ENCODE peak calls at places on chromosomes 4 and X, in seven cellular contexts. W, G, O, V, H, J and T are unnamed samples.

GRCh38 chrX:70995338-70995737 is 64.4 kb upstream of the SLC7A3 start:
- DNase-seq in J (no peak), V (no peak), H (no peak), G (no peak), W (no peak), O (no peak), T (no peak)

GRCh38 chrX:50430917-50431316 is 39.7 kb downstream of the DGKK start:
- DNase-seq in W (no peak), O (no peak), V (no peak), J (peak), H (no peak), G (no peak), T (peak)

GRCh38 chrX:13733506-13733905 is 914 bp downstream of the TRAPPC2 start:
- DNase-seq in H (no peak), O (no peak), W (no peak), V (peak), J (no peak), G (peak), T (no peak)

GRCh38 chrX:120147537-120147936 is 10.9 kb upstream of the RHOXF2 start:
- DNase-seq in V (no peak), G (no peak), H (no peak), J (no peak), W (no peak), O (no peak), T (peak)

GRCh38 chr4:139279723-139280620 is at the start of gene MGARP:
- DNase-seq in G (peak), J (peak), H (peak), O (peak), V (peak), W (peak), T (peak)

GRCh38 chrX:23871905-23872546 is 35.7 kb downstream of the APOO start:
- DNase-seq in W (no peak), G (no peak), O (no peak), V (no peak), J (peak), H (no peak), T (no peak)

GRCh38 chrX:16711219-16712115 is 1.0 kb downstream of the CTPS2 start:
- DNase-seq in O (peak), V (no peak), H (peak), W (no peak), J (no peak), G (no peak), T (no peak)

GRCh38 chr4:185859106-185859505 is 47.1 kb upstream of the SORBS2 start:
- DNase-seq in J (peak), G (no peak), W (no peak), O (no peak), H (no peak), V (peak), T (peak)

GRCh38 chr4:162061214-162061613 is 102.6 kb downstream of the FSTL5 start:
- DNase-seq in G (no peak), H (peak), V (peak), J (peak), O (peak), W (peak), T (peak)

GRCh38 chr4:159946983-159947645 is 844.2 kb downstream of the RAPGEF2 start:
- DNase-seq in O (no peak), J (peak), H (peak), W (no peak), G (peak), V (peak), T (peak)
- H2BK120ac ChIP-seq in O (no peak), J (no peak), H (no peak), W (no peak), G (no peak), V (no peak), T (no peak)

DNA sequence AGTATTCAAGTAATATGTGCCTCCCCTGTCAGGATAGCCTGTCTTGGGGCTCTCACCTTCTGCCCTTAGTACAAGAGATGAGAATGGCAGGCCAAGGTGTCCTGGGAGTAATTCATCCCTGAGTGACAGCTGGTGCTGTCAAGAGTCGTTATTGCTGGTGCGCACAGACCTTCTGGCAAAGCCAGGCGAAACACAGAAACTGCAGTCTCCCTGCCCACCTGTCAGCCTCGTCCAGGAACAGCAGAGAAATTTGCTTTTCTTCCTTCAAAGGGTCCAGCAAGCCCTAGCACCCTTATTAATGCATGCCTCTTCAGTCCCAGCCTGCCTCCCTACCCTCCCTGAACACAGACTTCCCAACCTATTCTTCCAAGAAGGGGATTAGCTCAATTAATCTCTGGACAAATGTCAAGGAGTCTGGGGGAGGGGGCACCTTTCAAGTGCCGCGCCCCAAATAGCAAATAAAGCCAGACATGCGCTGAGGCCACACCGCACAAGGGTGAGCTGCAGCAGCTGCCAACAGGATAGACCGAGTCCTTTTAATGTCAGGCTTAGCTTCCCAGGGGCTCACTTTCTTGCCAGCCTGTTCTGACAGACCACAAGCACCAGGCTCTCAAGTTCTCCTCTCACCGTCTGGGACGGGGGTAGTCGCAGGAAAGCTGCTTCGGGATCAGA is 250.7 kb upstream of the RASGEF1B start:
- DNase-seq in V (no peak), J (no peak), W (no peak), G (no peak), H (peak), O (no peak), T (no peak)
- H2BK5ac ChIP-seq in V (no peak), J (no peak), W (no peak), G (no peak), H (no peak), O (no peak), T (no peak)

DNA sequence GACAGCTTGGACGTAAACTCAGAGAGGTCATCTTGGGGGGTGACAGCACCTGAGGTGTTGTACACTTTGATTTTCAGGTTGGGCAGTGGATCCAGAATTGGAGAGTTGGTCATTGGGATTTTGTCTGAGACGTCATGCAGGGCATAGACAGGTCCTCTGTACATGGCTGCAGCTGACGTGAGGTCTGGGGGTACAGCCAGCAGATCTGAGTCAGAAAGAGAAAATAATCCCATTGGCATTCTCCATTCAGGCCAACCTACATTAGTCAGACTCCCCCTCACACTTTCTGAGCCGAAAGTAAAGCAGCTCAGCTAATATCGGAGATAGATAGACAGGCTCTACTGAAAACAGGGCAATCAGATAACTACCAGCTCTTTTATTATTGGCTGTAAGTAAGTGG is 329.7 kb downstream of the UNC5C start:
- DNase-seq in J (no peak), H (no peak), W (no peak), G (peak), O (no peak), V (no peak), T (no peak)
- H2BK120ac ChIP-seq in J (no peak), H (no peak), W (no peak), G (no peak), O (no peak), V (no peak), T (no peak)

DNA sequence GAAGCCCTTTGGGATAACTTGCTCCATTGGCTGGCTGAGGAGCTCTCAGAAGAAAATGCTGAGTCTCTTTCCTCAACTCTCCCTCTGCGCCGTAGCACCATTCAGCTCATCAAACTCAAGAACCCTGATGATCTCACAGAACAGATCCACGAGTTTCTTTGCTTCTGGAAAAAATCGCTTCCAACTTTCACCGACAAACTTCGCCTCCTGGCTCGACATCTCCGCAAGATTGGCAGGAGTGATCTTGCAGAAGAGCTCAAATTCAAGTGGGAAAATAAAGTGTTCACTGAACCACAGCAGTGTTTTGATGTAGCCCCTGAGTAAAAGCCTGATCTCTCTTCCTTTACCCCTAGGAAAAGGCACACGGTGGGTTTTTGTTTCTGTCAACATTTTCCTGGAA is 62.1 kb downstream of the DTHD1 start:
- DNase-seq in J (no peak), H (no peak), V (no peak), O (no peak), W (no peak), G (no peak), T (no peak)
- H2BK5ac ChIP-seq in J (no peak), H (no peak), V (no peak), O (no peak), W (no peak), G (no peak), T (no peak)